ENCODE peak calls at places on chromosome 13, in ten cellular contexts. G is fibroblast of gingiva; S is amniotic stem cell; B is body of pancreas; K is D341Med; N is effector CD4-positive, alpha-beta T cell; Q is neural progenitor cell; L is T-helper 2 cell; X is psoas muscle; Z is tibial nerve. D is an unnamed sample.
A peak's percentile ranks its signal among the peaks of the same experiment; 100 is the strongest.

GRCh38 chr13:65841156-65841555 is 1389.0 kb downstream of the PCDH9 start:
- DNase-seq in G (no peak), S (no peak), B (no peak), K (no peak), N (no peak), Q (no peak), L (no peak), X (no peak), Z (no peak), D (no peak)

GRCh38 chr13:44759222-44759721 is 183.1 kb upstream of the TSC22D1 start:
- DNase-seq in G (no peak), S (no peak), B (no peak), K (no peak), N (no peak), Q (peak; percentile 21), L (no peak), X (no peak), Z (no peak), D (no peak)

GRCh38 chr13:20798027-20798426 is 24.3 kb upstream of the EEF1AKMT1 start:
- DNase-seq in G (no peak), S (no peak), B (no peak), K (no peak), N (no peak), Q (no peak), L (no peak), X (no peak), Z (no peak), D (peak; percentile 19)

GRCh38 chr13:45695198-45695730 is 6.9 kb upstream of the CBY2 start:
- DNase-seq in G (no peak), S (no peak), B (peak; percentile 14), K (no peak), N (no peak), Q (no peak), L (peak; percentile 76), X (no peak), Z (no peak), D (no peak)

GRCh38 chr13:97544041-97544765 is 110.2 kb downstream of the RAP2A start:
- DNase-seq in G (no peak), S (no peak), B (no peak), K (no peak), N (no peak), Q (no peak), L (no peak), X (no peak), Z (no peak), D (no peak)

GRCh38 chr13:110280231-110280813 is 26.6 kb downstream of the COL4A1 start:
- DNase-seq in G (no peak), S (no peak), B (no peak), K (no peak), N (no peak), Q (no peak), L (no peak), X (no peak), Z (no peak), D (no peak)

GRCh38 chr13:37534181-37534580 is 64.4 kb downstream of the POSTN start:
- DNase-seq in G (peak; percentile 24), S (peak; percentile 63), B (no peak), K (no peak), N (no peak), Q (no peak), L (no peak), X (no peak), Z (no peak), D (no peak)

GRCh38 chr13:41139296-41139966 is 6.8 kb upstream of the KBTBD6 start:
- DNase-seq in G (peak; percentile 45), S (no peak), B (no peak), K (no peak), N (no peak), Q (no peak), L (no peak), X (no peak), Z (no peak), D (no peak)

GRCh38 chr13:53018690-53019647 is 9.6 kb upstream of the OLFM4 start:
- DNase-seq in G (no peak), S (no peak), B (no peak), K (no peak), N (no peak), Q (no peak), L (no peak), X (no peak), Z (no peak), D (no peak)

GRCh38 chr13:46751811-46752635 is 44.9 kb downstream of the ESD start:
- DNase-seq in G (peak; percentile 5), S (no peak), B (peak; percentile 34), K (no peak), N (peak; percentile 5), Q (peak; percentile 11), L (peak; percentile 93), X (no peak), Z (no peak), D (peak; percentile 16)

GRCh38 chr13:94123543-94123942 is 355.9 kb downstream of the DCT start:
- DNase-seq in G (peak; percentile 2), S (no peak), B (no peak), K (no peak), N (no peak), Q (no peak), L (no peak), X (no peak), Z (no peak), D (no peak)

GRCh38 chr13:110150384-110151091 is 156.4 kb downstream of the COL4A1 start:
- DNase-seq in G (peak; percentile 15), S (no peak), B (no peak), K (no peak), N (no peak), Q (no peak), L (no peak), X (no peak), Z (no peak), D (no peak)

GRCh38 chr13:101398920-101399319 is 17.4 kb downstream of the NALCN start:
- DNase-seq in G (no peak), S (no peak), B (no peak), K (no peak), N (no peak), Q (no peak), L (no peak), X (no peak), Z (no peak), D (no peak)

GRCh38 chr13:109974354-109974753 is 188.0 kb upstream of the IRS2 start:
- DNase-seq in G (peak; percentile 40), S (no peak), B (no peak), K (no peak), N (no peak), Q (no peak), L (no peak), X (no peak), Z (no peak), D (no peak)

GRCh38 chr13:87274209-87274819 is 396.9 kb upstream of the SLITRK5 start:
- DNase-seq in G (peak; percentile 27), S (no peak), B (peak; percentile 31), K (peak; percentile 44), N (no peak), Q (peak; percentile 78), L (peak; percentile 11), X (no peak), Z (no peak), D (no peak)

GRCh38 chr13:113860579-113861432 is 3.1 kb downstream of the GAS6 start:
- DNase-seq in G (no peak), S (no peak), B (peak; percentile 54), K (peak; percentile 23), N (no peak), Q (peak; percentile 68), L (no peak), X (no peak), Z (no peak), D (no peak)

GRCh38 chr13:67229438-67230242 is 496 bp downstream of the PCDH9 start:
- DNase-seq in G (no peak), S (no peak), B (no peak), K (no peak), N (no peak), Q (peak; percentile 38), L (no peak), X (no peak), Z (peak; percentile 5), D (no peak)

GRCh38 chr13:43935878-43936277 is 56.2 kb downstream of the LACC1 start:
- DNase-seq in G (peak; percentile 32), S (no peak), B (no peak), K (no peak), N (no peak), Q (no peak), L (no peak), X (no peak), Z (no peak), D (no peak)

GRCh38 chr13:22064854-22065646 is 394.2 kb downstream of the FGF9 start:
- DNase-seq in G (no peak), S (no peak), B (no peak), K (no peak), N (no peak), Q (peak; percentile 70), L (no peak), X (no peak), Z (no peak), D (no peak)

GRCh38 chr13:36531746-36532486 is 99.6 kb downstream of the CCNA1 start:
- DNase-seq in G (no peak), S (peak; percentile 4), B (no peak), K (no peak), N (no peak), Q (no peak), L (no peak), X (no peak), Z (peak; percentile 16), D (no peak)

GRCh38 chr13:60642552-60642951 is 245.5 kb downstream of the TDRD3 start:
- DNase-seq in G (no peak), S (no peak), B (no peak), K (no peak), N (no peak), Q (no peak), L (no peak), X (no peak), Z (no peak), D (no peak)

GRCh38 chr13:21987793-21988192 is 316.9 kb downstream of the FGF9 start:
- DNase-seq in G (no peak), S (no peak), B (no peak), K (no peak), N (no peak), Q (no peak), L (peak; percentile 60), X (no peak), Z (no peak), D (no peak)

GRCh38 chr13:99442273-99442895 is 58.9 kb upstream of the TM9SF2 start:
- DNase-seq in G (peak; percentile 32), S (no peak), B (peak; percentile 56), K (peak; percentile 63), N (peak; percentile 47), Q (peak; percentile 60), L (peak; percentile 66), X (no peak), Z (peak; percentile 68), D (peak; percentile 44)

GRCh38 chr13:41311607-41312500 is 787 bp downstream of the NAA16 start:
- DNase-seq in G (peak; percentile 14), S (peak; percentile 6), B (peak; percentile 68), K (peak; percentile 72), N (peak; percentile 32), Q (peak; percentile 62), L (peak; percentile 69), X (peak; percentile 64), Z (peak; percentile 35), D (peak; percentile 51)

GRCh38 chr13:64234255-64234654 is 2818.6 kb upstream of the PCDH20 start:
- DNase-seq in G (no peak), S (no peak), B (no peak), K (no peak), N (no peak), Q (no peak), L (no peak), X (no peak), Z (no peak), D (no peak)

GRCh38 chr13:76462003-76462402 is 424.2 kb downstream of the KCTD12 start:
- DNase-seq in G (peak; percentile 18), S (no peak), B (no peak), K (no peak), N (no peak), Q (no peak), L (no peak), X (no peak), Z (no peak), D (no peak)

GRCh38 chr13:83950284-83950683 is 68.0 kb upstream of the SLITRK1 start:
- DNase-seq in G (no peak), S (no peak), B (no peak), K (no peak), N (no peak), Q (no peak), L (no peak), X (no peak), Z (no peak), D (no peak)

GRCh38 chr13:75194717-75195116 is 287.3 kb downstream of the TBC1D4 start:
- DNase-seq in G (peak; percentile 65), S (no peak), B (no peak), K (no peak), N (no peak), Q (no peak), L (no peak), X (no peak), Z (no peak), D (no peak)